ENCODE peak calls at places on chromosomes 4 and X, in seven cellular contexts. One of them, this sample, is unnamed.

GRCh38 chrX:63932006-63932405 is 147.0 kb upstream of the ARHGEF9 start:
- DNase-seq in GM12865: no peak
- DNase-seq in cardiac fibroblast: no peak
- DNase-seq in A549: no peak
- DNase-seq in left lung: no peak
- DNase-seq in foreskin fibroblast: no peak
- DNase-seq in AG04449: no peak
- DNase-seq in this sample: no peak

GRCh38 chr4:138686078-138686477 is 329.5 kb upstream of the NOCT start:
- DNase-seq in GM12865: no peak
- DNase-seq in cardiac fibroblast: no peak
- DNase-seq in A549: no peak
- DNase-seq in left lung: peak
- DNase-seq in foreskin fibroblast: no peak
- DNase-seq in AG04449: no peak
- DNase-seq in this sample: no peak

GRCh38 chr4:55768291-55768690 is 51.3 kb upstream of the EXOC1L start:
- DNase-seq in GM12865: no peak
- DNase-seq in cardiac fibroblast: peak
- DNase-seq in A549: peak
- DNase-seq in left lung: no peak
- DNase-seq in foreskin fibroblast: peak
- DNase-seq in AG04449: peak
- DNase-seq in this sample: no peak

GRCh38 chr4:132227349-132228165 is 921.5 kb upstream of the PCDH10 start:
- DNase-seq in GM12865: peak
- DNase-seq in cardiac fibroblast: peak
- DNase-seq in A549: peak
- DNase-seq in left lung: peak
- DNase-seq in foreskin fibroblast: peak
- DNase-seq in AG04449: no peak
- DNase-seq in this sample: peak

GRCh38 chr4:3022112-3022511 is 52.2 kb downstream of the HTT-AS start:
- DNase-seq in GM12865: no peak
- DNase-seq in cardiac fibroblast: no peak
- DNase-seq in A549: no peak
- DNase-seq in left lung: no peak
- DNase-seq in foreskin fibroblast: no peak
- DNase-seq in AG04449: no peak
- DNase-seq in this sample: no peak

GRCh38 chr4:13238936-13239335 is 245.2 kb downstream of the RAB28 start:
- DNase-seq in GM12865: no peak
- DNase-seq in cardiac fibroblast: no peak
- DNase-seq in A549: no peak
- DNase-seq in left lung: no peak
- DNase-seq in foreskin fibroblast: no peak
- DNase-seq in AG04449: no peak
- DNase-seq in this sample: no peak

GRCh38 chr4:88963817-88964216 is 93.2 kb downstream of the FAM13A start:
- DNase-seq in GM12865: no peak
- DNase-seq in cardiac fibroblast: peak
- DNase-seq in A549: peak
- DNase-seq in left lung: no peak
- DNase-seq in foreskin fibroblast: no peak
- DNase-seq in AG04449: no peak
- DNase-seq in this sample: peak

GRCh38 chr4:170051402-170051801 is 25.2 kb upstream of the MFAP3L start:
- DNase-seq in GM12865: no peak
- DNase-seq in cardiac fibroblast: no peak
- DNase-seq in A549: peak
- DNase-seq in left lung: no peak
- DNase-seq in foreskin fibroblast: no peak
- DNase-seq in AG04449: no peak
- DNase-seq in this sample: no peak

GRCh38 chr4:15109583-15109982 is 107.3 kb downstream of the CPEB2 start:
- DNase-seq in GM12865: no peak
- DNase-seq in cardiac fibroblast: no peak
- DNase-seq in A549: no peak
- DNase-seq in left lung: no peak
- DNase-seq in foreskin fibroblast: no peak
- DNase-seq in AG04449: no peak
- DNase-seq in this sample: no peak

GRCh38 chrX:29315931-29316330 is 728.7 kb downstream of the IL1RAPL1 start:
- DNase-seq in GM12865: no peak
- DNase-seq in cardiac fibroblast: no peak
- DNase-seq in A549: no peak
- DNase-seq in left lung: no peak
- DNase-seq in foreskin fibroblast: no peak
- DNase-seq in AG04449: no peak
- DNase-seq in this sample: no peak

GRCh38 chr4:3122081-3122563 is 47.6 kb downstream of the HTT start:
- DNase-seq in GM12865: no peak
- DNase-seq in cardiac fibroblast: peak
- DNase-seq in A549: no peak
- DNase-seq in left lung: no peak
- DNase-seq in foreskin fibroblast: peak
- DNase-seq in AG04449: no peak
- DNase-seq in this sample: no peak

GRCh38 chr4:128571747-128572146 is 237.8 kb upstream of the JADE1 start:
- DNase-seq in GM12865: no peak
- DNase-seq in cardiac fibroblast: peak
- DNase-seq in A549: peak
- DNase-seq in left lung: no peak
- DNase-seq in foreskin fibroblast: peak
- DNase-seq in AG04449: peak
- DNase-seq in this sample: peak

GRCh38 chr4:157048248-157048647 is 27.7 kb upstream of the GLRB start:
- DNase-seq in GM12865: no peak
- DNase-seq in cardiac fibroblast: peak
- DNase-seq in A549: no peak
- DNase-seq in left lung: no peak
- DNase-seq in foreskin fibroblast: peak
- DNase-seq in AG04449: peak
- DNase-seq in this sample: no peak

GRCh38 chrX:32582729-32583128 is 628.6 kb downstream of the DMD start:
- DNase-seq in GM12865: no peak
- DNase-seq in cardiac fibroblast: no peak
- DNase-seq in A549: no peak
- DNase-seq in left lung: no peak
- DNase-seq in foreskin fibroblast: no peak
- DNase-seq in AG04449: no peak
- DNase-seq in this sample: no peak

GRCh38 chrX:131262738-131263679 is 26.1 kb downstream of the IGSF1 start:
- DNase-seq in GM12865: peak
- DNase-seq in cardiac fibroblast: no peak
- DNase-seq in A549: peak
- DNase-seq in left lung: no peak
- DNase-seq in foreskin fibroblast: no peak
- DNase-seq in AG04449: no peak
- DNase-seq in this sample: no peak

GRCh38 chr4:186844059-186844681 is 120.5 kb upstream of the FAT1 start:
- DNase-seq in GM12865: no peak
- DNase-seq in cardiac fibroblast: peak
- DNase-seq in A549: no peak
- DNase-seq in left lung: no peak
- DNase-seq in foreskin fibroblast: peak
- DNase-seq in AG04449: no peak
- DNase-seq in this sample: no peak

GRCh38 chr4:137063961-137064360 is 468.3 kb downstream of the PCDH18 start:
- DNase-seq in GM12865: no peak
- DNase-seq in cardiac fibroblast: no peak
- DNase-seq in A549: no peak
- DNase-seq in left lung: no peak
- DNase-seq in foreskin fibroblast: no peak
- DNase-seq in AG04449: no peak
- DNase-seq in this sample: no peak

GRCh38 chr4:137070614-137071013 is 461.7 kb downstream of the PCDH18 start:
- DNase-seq in GM12865: no peak
- DNase-seq in cardiac fibroblast: no peak
- DNase-seq in A549: no peak
- DNase-seq in left lung: peak
- DNase-seq in foreskin fibroblast: no peak
- DNase-seq in AG04449: no peak
- DNase-seq in this sample: no peak

GRCh38 chr4:137065306-137065705 is 467.0 kb downstream of the PCDH18 start:
- DNase-seq in GM12865: no peak
- DNase-seq in cardiac fibroblast: peak
- DNase-seq in A549: no peak
- DNase-seq in left lung: no peak
- DNase-seq in foreskin fibroblast: no peak
- DNase-seq in AG04449: no peak
- DNase-seq in this sample: no peak

DNA sequence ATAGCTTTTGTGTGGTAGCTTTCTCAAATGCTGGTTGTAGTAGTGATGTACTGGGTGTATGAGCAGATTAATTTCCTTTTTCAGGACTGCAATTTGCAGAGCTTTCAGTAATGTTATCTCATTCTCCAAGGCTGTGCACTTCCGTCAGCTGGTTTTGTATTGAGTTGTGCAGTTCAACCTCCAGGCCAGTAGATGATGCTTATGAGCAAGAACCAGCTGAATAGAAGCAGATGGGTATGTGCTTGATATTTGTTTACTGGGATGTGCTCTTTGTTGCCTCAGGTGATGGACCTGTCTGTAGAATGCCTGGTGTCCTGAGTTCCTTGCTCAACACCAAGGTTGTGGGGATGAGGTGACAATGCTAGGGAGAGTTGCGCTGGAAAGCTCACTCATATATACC is 462.8 kb downstream of the PCDH18 start:
- DNase-seq in GM12865: peak
- DNase-seq in cardiac fibroblast: no peak
- DNase-seq in A549: no peak
- DNase-seq in left lung: no peak
- DNase-seq in foreskin fibroblast: no peak
- DNase-seq in AG04449: no peak
- DNase-seq in this sample: no peak
- TF ChIP-seq CTCF in GM12865: no peak
- TF ChIP-seq CTCF in cardiac fibroblast: no peak
- TF ChIP-seq CTCF in A549: no peak
- TF ChIP-seq CTCF in left lung: no peak
- TF ChIP-seq CTCF in foreskin fibroblast: no peak
- TF ChIP-seq CTCF in AG04449: no peak
- TF ChIP-seq CTCF in this sample: no peak

DNA sequence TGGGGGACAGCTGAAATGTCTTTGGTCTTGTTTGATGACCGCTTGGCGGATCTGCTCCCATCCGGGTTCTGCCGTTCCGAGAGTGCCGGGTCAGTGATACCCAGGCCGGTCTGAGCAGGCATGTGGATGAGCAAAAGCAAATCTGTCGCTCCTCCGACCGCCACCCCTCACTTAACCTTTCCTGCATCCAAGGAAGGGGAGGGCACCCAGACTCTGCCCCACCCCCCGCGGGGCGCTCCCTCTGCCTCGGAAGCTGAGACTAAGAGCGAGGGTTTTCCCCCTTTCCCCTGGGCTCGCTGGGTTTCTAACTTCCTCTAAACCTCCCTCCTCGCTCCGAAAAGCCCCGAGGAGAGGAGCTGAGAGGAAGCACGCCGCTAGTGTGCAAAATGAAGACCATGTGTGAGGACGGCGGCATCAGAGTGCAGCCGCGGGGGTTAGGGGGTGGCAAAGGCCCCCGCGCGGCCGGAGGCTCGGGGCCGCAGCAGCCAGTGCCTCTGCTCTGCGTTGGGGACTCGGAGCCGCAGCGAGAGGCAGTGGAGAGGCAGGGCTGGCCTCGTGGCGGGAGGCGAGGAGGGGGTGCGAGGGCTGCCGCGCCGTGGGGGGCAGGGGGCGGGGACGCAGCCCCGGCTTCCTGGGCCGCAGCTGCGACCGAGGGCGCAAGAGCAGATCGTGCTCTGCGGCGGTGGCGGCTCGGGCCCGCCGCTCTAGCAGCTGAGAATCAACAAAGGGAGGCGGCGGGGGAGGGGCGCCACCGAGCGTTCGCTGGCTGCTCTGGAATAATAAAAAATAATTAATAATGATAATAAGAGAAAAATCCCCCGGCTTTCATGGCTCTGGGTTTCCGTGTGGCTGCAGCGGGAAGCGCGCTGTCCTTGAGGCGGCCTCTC is 55.8 kb upstream of the BCOR start:
- DNase-seq in GM12865: peak
- DNase-seq in cardiac fibroblast: no peak
- DNase-seq in A549: peak
- DNase-seq in left lung: peak
- DNase-seq in foreskin fibroblast: no peak
- DNase-seq in AG04449: no peak
- DNase-seq in this sample: no peak
- TF ChIP-seq CTCF in GM12865: no peak
- TF ChIP-seq CTCF in cardiac fibroblast: no peak
- TF ChIP-seq CTCF in A549: peak
- TF ChIP-seq CTCF in left lung: no peak
- TF ChIP-seq CTCF in foreskin fibroblast: no peak
- TF ChIP-seq CTCF in AG04449: no peak
- TF ChIP-seq CTCF in this sample: no peak

GRCh38 chr4:163758032-163758431 is 263.5 kb downstream of the TMA16 start:
- DNase-seq in GM12865: peak
- DNase-seq in cardiac fibroblast: no peak
- DNase-seq in A549: no peak
- DNase-seq in left lung: peak
- DNase-seq in foreskin fibroblast: no peak
- DNase-seq in AG04449: no peak
- DNase-seq in this sample: no peak
- TF ChIP-seq CTCF in GM12865: no peak
- TF ChIP-seq CTCF in cardiac fibroblast: no peak
- TF ChIP-seq CTCF in A549: no peak
- TF ChIP-seq CTCF in left lung: no peak
- TF ChIP-seq CTCF in foreskin fibroblast: no peak
- TF ChIP-seq CTCF in AG04449: no peak
- TF ChIP-seq CTCF in this sample: no peak

GRCh38 chrX:2614911-2615310 is 76.2 kb upstream of the CD99 start:
- DNase-seq in GM12865: no peak
- DNase-seq in cardiac fibroblast: peak
- DNase-seq in A549: peak
- DNase-seq in left lung: no peak
- DNase-seq in foreskin fibroblast: peak
- DNase-seq in AG04449: peak
- DNase-seq in this sample: no peak
- TF ChIP-seq CTCF in GM12865: no peak
- TF ChIP-seq CTCF in cardiac fibroblast: peak
- TF ChIP-seq CTCF in A549: no peak
- TF ChIP-seq CTCF in left lung: peak
- TF ChIP-seq CTCF in foreskin fibroblast: peak
- TF ChIP-seq CTCF in AG04449: peak
- TF ChIP-seq CTCF in this sample: no peak

This sample was measured in PC-9.